ENCODE peak calls at places on chromosome 18, in five cellular contexts. G is naive thymus-derived CD8-positive, alpha-beta T cell; Q is WTC11; S is cerebellar cortex; F is NCI-H1105. A is an unnamed sample.

GRCh38 chr18:73948497-73948896 is 199.1 kb downstream of the FBXO15 start:
- DNase-seq in G (no peak), Q (no peak), S (no peak), F (no peak), A (no peak)

GRCh38 chr18:55337908-55338521 is 250.0 kb downstream of the TCF4 start:
- DNase-seq in G (no peak), Q (no peak), S (peak; percentile 97), F (no peak), A (peak; percentile 93)

GRCh38 chr18:8705280-8705940 is at the start of gene MTCL1:
- DNase-seq in G (no peak), Q (peak; percentile 53), S (peak; percentile 47), F (no peak), A (no peak)

GRCh38 chr18:74534150-74534969 is at the start of gene CNDP1:
- DNase-seq in G (no peak), Q (no peak), S (no peak), F (no peak), A (peak; percentile 96)

GRCh38 chr18:62425465-62426190 is 97.2 kb upstream of the ZCCHC2 start:
- DNase-seq in G (peak; percentile 47), Q (peak; percentile 57), S (peak; percentile 96), F (peak; percentile 83), A (peak; percentile 97)

GRCh38 chr18:77147418-77147852 is 14.9 kb upstream of the MBP start:
- DNase-seq in G (no peak), Q (no peak), S (no peak), F (no peak), A (no peak)

GRCh38 chr18:57023483-57023882 is 123.4 kb upstream of the BOD1L2 start:
- DNase-seq in G (no peak), Q (no peak), S (no peak), F (no peak), A (no peak)

GRCh38 chr18:27797484-27797883 is 379.4 kb downstream of the CDH2 start:
- DNase-seq in G (no peak), Q (no peak), S (no peak), F (no peak), A (no peak)

GRCh38 chr18:3526421-3527354 is 76.7 kb downstream of the TGIF1 start:
- DNase-seq in G (no peak), Q (no peak), S (peak; percentile 52), F (peak; percentile 69), A (peak; percentile 90)

GRCh38 chr18:73756256-73757091 is 391.2 kb downstream of the FBXO15 start:
- DNase-seq in G (no peak), Q (no peak), S (no peak), F (no peak), A (no peak)